ENCODE peak calls at places on chromosomes 1 and 21, in six cellular contexts. P, Z, V, Q, G and B are unnamed samples.

GRCh38 chr1:22738522-22738921 is 27.9 kb downstream of the EPHB2 start:
- DNase-seq in G (no peak), Z (no peak), P (no peak), V (no peak), Q (no peak), B (no peak)

GRCh38 chr1:219883400-219884332 is 44.7 kb downstream of the SLC30A10 start:
- DNase-seq in P (no peak), Z (peak; percentile 59), Q (no peak), G (no peak), V (peak; percentile 27), B (no peak)

GRCh38 chr1:227894831-227895451 is 52.8 kb downstream of the WNT9A start:
- DNase-seq in P (no peak), V (peak; percentile 3), G (peak; percentile 8), Z (no peak), Q (no peak), B (no peak)

GRCh38 chr1:52706941-52707926 is 9.1 kb upstream of the COA7 start:
- DNase-seq in P (no peak), Q (no peak), G (no peak), Z (no peak), V (no peak), B (no peak)

GRCh38 chr21:41411449-41412089 is 14.5 kb upstream of the MX1 start:
- DNase-seq in Z (no peak), P (no peak), V (no peak), Q (no peak), G (peak; percentile 44), B (no peak)

GRCh38 chr1:151158311-151158710 is 1.9 kb downstream of the TNFAIP8L2 start:
- DNase-seq in V (no peak), Z (no peak), P (peak; percentile 49), Q (no peak), G (no peak), B (no peak)

GRCh38 chr1:95236784-95237575 is 3.0 kb downstream of the RWDD3 start:
- DNase-seq in Z (no peak), V (no peak), G (no peak), P (no peak), Q (peak; percentile 64), B (no peak)

GRCh38 chr1:116971481-116971880 is 30.1 kb upstream of the CD101 start:
- DNase-seq in Q (peak; percentile 33), P (no peak), V (no peak), G (no peak), Z (peak; percentile 62), B (no peak)

GRCh38 chr1:45380125-45380524 is 39.9 kb upstream of the MUTYH start:
- DNase-seq in P (no peak), Z (no peak), V (no peak), G (no peak), Q (no peak), B (no peak)

GRCh38 chr1:51534447-51534846 is 15.4 kb upstream of the EPS15 start:
- DNase-seq in Z (no peak), Q (no peak), P (no peak), G (no peak), V (no peak), B (no peak)

GRCh38 chr1:30778156-30778978 is 20.8 kb upstream of the LAPTM5 start:
- DNase-seq in Z (no peak), V (peak; percentile 92), G (no peak), P (no peak), Q (peak; percentile 62), B (no peak)

GRCh38 chr1:234758851-234759250 is 148.9 kb upstream of the IRF2BP2 start:
- DNase-seq in Z (no peak), P (no peak), G (no peak), Q (no peak), V (no peak), B (peak; percentile 37)

GRCh38 chr1:1032428-1032827 is 12.5 kb downstream of the AGRN start:
- DNase-seq in Q (no peak), P (no peak), Z (no peak), V (peak; percentile 73), G (no peak), B (no peak)

GRCh38 chr1:116440731-116441130 is 67.7 kb downstream of the ATP1A1 start:
- DNase-seq in V (no peak), P (no peak), Q (no peak), G (no peak), Z (no peak), B (no peak)

GRCh38 chr1:197178998-197179397 is 32.5 kb upstream of the ASPM start:
- DNase-seq in Z (no peak), P (no peak), G (no peak), V (no peak), Q (no peak), B (no peak)

GRCh38 chr1:198880397-198880796 is 241.6 kb downstream of the PTPRC start:
- DNase-seq in Q (peak; percentile 20), Z (no peak), V (no peak), G (no peak), P (no peak), B (no peak)

GRCh38 chr1:153100241-153100640 is 5.9 kb upstream of the SPRR2E start:
- DNase-seq in Z (no peak), V (no peak), P (no peak), Q (peak; percentile 52), G (no peak), B (no peak)

GRCh38 chr1:85295006-85295431 is 18.6 kb upstream of the BCL10 start:
- DNase-seq in Q (no peak), P (no peak), G (no peak), V (no peak), Z (no peak), B (no peak)

GRCh38 chr1:184242507-184242943 is 144.3 kb upstream of the C1orf21 start:
- DNase-seq in G (no peak), Q (peak; percentile 61), V (peak; percentile 39), P (no peak), Z (peak; percentile 34), B (no peak)

GRCh38 chr1:149843302-149844041 is 55.9 kb upstream of the BOLA1 start:
- DNase-seq in P (no peak), V (no peak), Z (no peak), G (no peak), Q (no peak), B (no peak)

GRCh38 chr1:215748431-215748830 is 181.3 kb downstream of the KCTD3 start:
- DNase-seq in V (no peak), Q (no peak), P (no peak), G (no peak), Z (no peak), B (no peak)

GRCh38 chr1:9022773-9023172 is 3.5 kb downstream of the SLC2A7 start:
- DNase-seq in P (no peak), V (no peak), G (no peak), Q (no peak), Z (no peak), B (no peak)

GRCh38 chr1:158078569-158079080 is 85.2 kb downstream of the KIRREL1 start:
- DNase-seq in V (no peak), Z (no peak), Q (no peak), P (no peak), G (no peak), B (no peak)

GRCh38 chr1:35656148-35656862 is 15.0 kb upstream of the PSMB2 start:
- DNase-seq in P (no peak), Q (no peak), V (no peak), G (no peak), Z (no peak), B (no peak)

GRCh38 chr1:209207701-209208286 is 375.7 kb upstream of the CAMK1G start:
- DNase-seq in Z (peak; percentile 57), Q (no peak), G (no peak), V (peak; percentile 89), P (no peak), B (no peak)